ENCODE peak calls at places on chromosomes 11 and 22, in ten cellular contexts. R, D, Y, I, C, F, K, L, O and M are unnamed samples.

GRCh38 chr11:18330921-18331320 is 8.6 kb downstream of the GTF2H1 start:
- DNase-seq in R (no peak), D (no peak), Y (no peak), I (no peak), C (no peak), F (no peak), K (no peak), L (no peak), O (no peak), M (no peak)

GRCh38 chr11:104320956-104321355 is 157.0 kb upstream of the PDGFD start:
- DNase-seq in R (no peak), D (no peak), Y (no peak), I (no peak), C (no peak), F (no peak), K (no peak), L (no peak), O (no peak), M (no peak)

GRCh38 chr11:60785806-60786361 is 751 bp downstream of the MS4A10 start:
- DNase-seq in R (peak), D (no peak), Y (no peak), I (no peak), C (no peak), F (no peak), K (no peak), L (peak), O (no peak), M (no peak)

GRCh38 chr11:66459138-66459778 is 7.4 kb upstream of the PELI3 start:
- DNase-seq in R (no peak), D (no peak), Y (no peak), I (no peak), C (no peak), F (no peak), K (no peak), L (no peak), O (no peak), M (no peak)

GRCh38 chr11:112082729-112083128 is 3.8 kb downstream of the TIMM8B start:
- DNase-seq in R (no peak), D (no peak), Y (no peak), I (no peak), C (no peak), F (no peak), K (no peak), L (peak), O (no peak), M (no peak)

GRCh38 chr11:28966951-28967350 is 858.8 kb downstream of the METTL15 start:
- DNase-seq in R (no peak), D (no peak), Y (no peak), I (no peak), C (no peak), F (no peak), K (no peak), L (peak), O (no peak), M (no peak)

GRCh38 chr22:43260818-43261217 is 73.9 kb upstream of the TTLL12 start:
- DNase-seq in R (no peak), D (no peak), Y (no peak), I (no peak), C (no peak), F (peak), K (no peak), L (peak), O (no peak), M (no peak)

GRCh38 chr11:130510407-130511006 is 62.1 kb downstream of the ADAMTS15 start:
- DNase-seq in R (no peak), D (no peak), Y (peak), I (no peak), C (no peak), F (no peak), K (peak), L (peak), O (peak), M (no peak)

GRCh38 chr22:25202290-25202921 is 2.7 kb downstream of the CRYBB3 start:
- DNase-seq in R (no peak), D (peak), Y (peak), I (peak), C (peak), F (peak), K (peak), L (peak), O (peak), M (peak)

GRCh38 chr11:68012843-68013610 is 2.9 kb downstream of the ALDH3B1 start:
- DNase-seq in R (no peak), D (no peak), Y (peak), I (peak), C (peak), F (peak), K (no peak), L (peak), O (no peak), M (no peak)

GRCh38 chr11:84384637-84385227 is 1098.6 kb upstream of the CCDC90B start:
- DNase-seq in R (no peak), D (peak), Y (peak), I (peak), C (no peak), F (peak), K (no peak), L (peak), O (peak), M (peak)

GRCh38 chr22:37609240-37610152 is 862 bp downstream of the GGA1 start:
- DNase-seq in R (no peak), D (no peak), Y (no peak), I (no peak), C (no peak), F (no peak), K (peak), L (no peak), O (no peak), M (no peak)

DNA sequence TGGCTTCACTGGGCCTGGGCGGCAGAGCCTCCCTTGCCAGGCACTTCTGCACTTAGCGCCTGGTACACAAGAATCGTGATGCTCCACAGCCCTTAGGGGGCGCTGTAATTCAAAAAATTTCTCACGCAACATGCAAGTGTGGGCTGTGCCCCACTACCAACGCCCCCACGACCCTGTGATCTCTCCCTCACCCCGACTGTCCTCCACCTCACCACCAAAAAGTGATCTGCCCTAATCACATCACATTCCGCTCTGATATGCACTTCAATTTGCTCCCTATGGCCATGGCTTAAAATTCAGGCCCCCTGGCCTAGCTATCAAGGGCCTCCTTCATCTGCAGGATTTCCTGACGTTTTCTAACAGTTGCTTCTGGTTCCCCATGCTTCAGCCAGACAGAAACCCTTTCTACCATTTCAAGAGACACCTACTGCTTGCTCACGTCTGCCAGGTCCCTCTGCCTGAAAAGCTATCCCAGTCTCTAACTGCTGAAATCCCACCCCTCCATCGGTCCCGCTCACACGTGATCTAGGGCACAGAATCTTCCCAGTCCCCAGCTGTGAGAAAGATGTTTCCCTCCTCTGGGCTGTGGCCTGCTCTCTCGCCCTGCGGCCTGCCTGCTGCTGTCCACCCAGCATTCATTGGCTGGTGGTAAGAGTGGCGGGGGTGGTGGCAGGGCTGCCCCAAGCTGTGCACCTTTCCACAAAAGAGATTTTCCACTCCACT is 27.9 kb upstream of the LRRC32 start:
- DNase-seq in R (no peak), D (no peak), Y (no peak), I (peak), C (peak), F (no peak), K (no peak), L (no peak), O (no peak), M (no peak)
- TF ChIP-seq CTCF in R (no peak), D (no peak), Y (no peak), I (peak), C (no peak), F (no peak), K (no peak), L (peak), O (no peak), M (no peak)

GRCh38 chr11:69915501-69916250 is 96.5 kb upstream of the FGF3 start:
- DNase-seq in R (peak), D (peak), Y (peak), I (peak), C (peak), F (peak), K (peak), L (peak), O (peak), M (peak)
- H3K4me3 ChIP-seq in R (no peak), D (no peak), Y (no peak), I (no peak), C (peak), F (no peak), K (no peak), L (no peak), O (peak), M (no peak)

GRCh38 chr11:20048246-20048645 is 112.0 kb downstream of the DBX1 start:
- DNase-seq in R (no peak), D (no peak), Y (no peak), I (no peak), C (no peak), F (no peak), K (peak), L (peak), O (no peak), M (no peak)

GRCh38 chr11:20047755-20048154 is 112.5 kb downstream of the DBX1 start:
- DNase-seq in R (no peak), D (no peak), Y (no peak), I (no peak), C (no peak), F (no peak), K (no peak), L (no peak), O (no peak), M (no peak)

GRCh38 chr11:20048707-20049106 is 111.6 kb downstream of the DBX1 start:
- DNase-seq in R (no peak), D (no peak), Y (no peak), I (no peak), C (no peak), F (no peak), K (no peak), L (no peak), O (no peak), M (peak)

GRCh38 chr11:20050048-20050447 is 110.2 kb downstream of the DBX1 start:
- DNase-seq in R (no peak), D (no peak), Y (no peak), I (no peak), C (no peak), F (no peak), K (no peak), L (no peak), O (no peak), M (no peak)

GRCh38 chr11:20049231-20049630 is 111.0 kb downstream of the DBX1 start:
- DNase-seq in R (no peak), D (no peak), Y (no peak), I (no peak), C (no peak), F (no peak), K (peak), L (no peak), O (no peak), M (no peak)
- TF ChIP-seq POLR2A in R (no peak), D (no peak), Y (no peak), I (no peak), C (no peak), F (no peak), K (no peak), L (no peak), O (no peak), M (no peak)

GRCh38 chr11:2929880-2930704 is 872 bp upstream of the PHLDA2 start:
- DNase-seq in R (peak), D (peak), Y (peak), I (peak), C (peak), F (no peak), K (no peak), L (peak), O (peak), M (no peak)
- TF ChIP-seq CTCF in R (no peak), D (no peak), Y (no peak), I (no peak), C (no peak), F (no peak), K (peak), L (peak), O (no peak), M (peak)